ENCODE peak calls at places on chromosomes 3 and 15, in nine cellular contexts. M is colonic mucosa, Z is mesothelial cell of epicardium, F is cardiac muscle cell, T is BJ, G is endothelial cell, Q is fibroblast of mammary gland, K is neural progenitor cell, P is dorsolateral prefrontal cortex. X is an unnamed sample.

GRCh38 chr15:58229297-58229768 is 91.2 kb downstream of the AQP9 start:
- DNase-seq in M (no peak), Z (no peak), F (peak), T (no peak), G (no peak), Q (peak), K (peak), P (no peak), X (no peak)

GRCh38 chr3:150352931-150353330 is 55.2 kb upstream of the TSC22D2 start:
- DNase-seq in M (no peak), Z (no peak), F (no peak), T (no peak), G (no peak), Q (no peak), K (no peak), P (no peak), X (no peak)

GRCh38 chr15:38687340-38687739 is 122.7 kb upstream of the RASGRP1 start:
- DNase-seq in M (no peak), Z (no peak), F (peak), T (no peak), G (no peak), Q (peak), K (no peak), P (no peak), X (no peak)

GRCh38 chr3:102083469-102083868 is 234.2 kb downstream of the NFKBIZ start:
- DNase-seq in M (peak), Z (no peak), F (no peak), T (no peak), G (no peak), Q (no peak), K (no peak), P (no peak), X (no peak)

GRCh38 chr3:155106059-155106458 is 25.9 kb downstream of the MME start:
- DNase-seq in M (no peak), Z (no peak), F (no peak), T (no peak), G (no peak), Q (peak), K (no peak), P (no peak), X (no peak)

GRCh38 chr3:152213086-152213674 is 55.5 kb upstream of the MBNL1 start:
- DNase-seq in M (no peak), Z (no peak), F (peak), T (no peak), G (no peak), Q (no peak), K (no peak), P (no peak), X (peak)

GRCh38 chr3:106811376-106811775 is 565.9 kb upstream of the CCDC54 start:
- DNase-seq in M (no peak), Z (no peak), F (peak), T (no peak), G (no peak), Q (peak), K (no peak), P (no peak), X (peak)

GRCh38 chr15:98451268-98451667 is 197.1 kb upstream of the IGF1R start:
- DNase-seq in M (no peak), Z (no peak), F (no peak), T (no peak), G (no peak), Q (no peak), K (no peak), P (no peak), X (no peak)

GRCh38 chr3:193874512-193874911 is 261.4 kb upstream of the HES1 start:
- DNase-seq in M (no peak), Z (no peak), F (no peak), T (no peak), G (no peak), Q (no peak), K (no peak), P (no peak), X (peak)

GRCh38 chr3:73490453-73491311 is 134.1 kb downstream of the PDZRN3 start:
- DNase-seq in M (no peak), Z (no peak), F (peak), T (no peak), G (no peak), Q (peak), K (no peak), P (no peak), X (no peak)

GRCh38 chr3:122183521-122183892 is at the start of gene CASR:
- DNase-seq in M (no peak), Z (no peak), F (peak), T (no peak), G (peak), Q (no peak), K (peak), P (no peak), X (no peak)

GRCh38 chr3:50189274-50189673 is 2.1 kb upstream of the GNAT1 start:
- DNase-seq in M (peak), Z (peak), F (peak), T (no peak), G (peak), Q (peak), K (peak), P (peak), X (peak)

GRCh38 chr3:183984749-183985729 is 32.6 kb downstream of the ABCC5 start:
- DNase-seq in M (no peak), Z (no peak), F (no peak), T (no peak), G (no peak), Q (no peak), K (no peak), P (no peak), X (no peak)

GRCh38 chr3:130925628-130926027 is 31.7 kb downstream of the ATP2C1 start:
- DNase-seq in M (no peak), Z (no peak), F (peak), T (no peak), G (no peak), Q (peak), K (no peak), P (no peak), X (peak)

GRCh38 chr15:66187271-66187670 is 66.3 kb downstream of the MEGF11 start:
- DNase-seq in M (no peak), Z (no peak), F (peak), T (no peak), G (no peak), Q (no peak), K (no peak), P (no peak), X (peak)

GRCh38 chr3:190747566-190747965 is 114.9 kb downstream of the GMNC start:
- DNase-seq in M (no peak), Z (no peak), F (peak), T (no peak), G (no peak), Q (no peak), K (no peak), P (no peak), X (no peak)

GRCh38 chr3:108554913-108555571 is 34.2 kb downstream of the CIP2A start:
- DNase-seq in M (no peak), Z (no peak), F (no peak), T (no peak), G (no peak), Q (no peak), K (peak), P (no peak), X (no peak)

GRCh38 chr3:49013738-49014660 is 4.4 kb downstream of the DALRD3 start:
- DNase-seq in M (peak), Z (no peak), F (peak), T (no peak), G (peak), Q (peak), K (no peak), P (no peak), X (peak)

GRCh38 chr3:150681037-150681436 is 22.7 kb downstream of the ERICH6 start:
- DNase-seq in M (no peak), Z (no peak), F (no peak), T (no peak), G (no peak), Q (no peak), K (no peak), P (no peak), X (no peak)

GRCh38 chr3:125212509-125213372 is at the start of gene SLC12A8:
- DNase-seq in M (peak), Z (peak), F (no peak), T (no peak), G (no peak), Q (no peak), K (peak), P (no peak), X (peak)

GRCh38 chr3:196163687-196164493 is 47.3 kb downstream of the ZDHHC19 start:
- DNase-seq in M (no peak), Z (no peak), F (peak), T (no peak), G (no peak), Q (peak), K (no peak), P (no peak), X (peak)

GRCh38 chr15:76199106-76200082 is 111.9 kb downstream of the ETFA start:
- DNase-seq in M (no peak), Z (no peak), F (peak), T (no peak), G (no peak), Q (peak), K (no peak), P (no peak), X (peak)

GRCh38 chr3:133812872-133813271 is 7.3 kb downstream of the SRPRB start:
- DNase-seq in M (no peak), Z (no peak), F (peak), T (no peak), G (no peak), Q (peak), K (no peak), P (no peak), X (no peak)

GRCh38 chr3:27307566-27307965 is 61.6 kb downstream of the NEK10 start:
- DNase-seq in M (no peak), Z (no peak), F (no peak), T (no peak), G (no peak), Q (no peak), K (no peak), P (no peak), X (no peak)

GRCh38 chr15:70160803-70161565 is 63.3 kb upstream of the TLE3 start:
- DNase-seq in M (no peak), Z (no peak), F (no peak), T (no peak), G (no peak), Q (no peak), K (no peak), P (no peak), X (no peak)

GRCh38 chr3:71109241-71109976 is 474.1 kb downstream of the FOXP1 start:
- DNase-seq in M (no peak), Z (no peak), F (peak), T (no peak), G (no peak), Q (peak), K (no peak), P (no peak), X (peak)

GRCh38 chr15:66743703-66744536 is 41.9 kb downstream of the SMAD6 start:
- DNase-seq in M (no peak), Z (no peak), F (peak), T (no peak), G (peak), Q (no peak), K (no peak), P (no peak), X (no peak)

GRCh38 chr15:38054488-38054887 is 120.0 kb downstream of the TMCO5A start:
- DNase-seq in M (no peak), Z (no peak), F (peak), T (peak), G (no peak), Q (peak), K (no peak), P (no peak), X (peak)

GRCh38 chr3:73624363-73625123 is at the start of gene PDZRN3:
- DNase-seq in M (peak), Z (peak), F (peak), T (no peak), G (peak), Q (peak), K (peak), P (peak), X (no peak)

GRCh38 chr3:33146791-33147445 is 33.1 kb downstream of the CRTAP start:
- DNase-seq in M (no peak), Z (no peak), F (peak), T (no peak), G (no peak), Q (peak), K (no peak), P (no peak), X (peak)

GRCh38 chr3:180595536-180595935 is 6.4 kb upstream of the TTC14 start:
- DNase-seq in M (no peak), Z (no peak), F (no peak), T (no peak), G (no peak), Q (no peak), K (no peak), P (no peak), X (no peak)

GRCh38 chr3:180590396-180590795 is 11.6 kb upstream of the TTC14 start:
- DNase-seq in M (no peak), Z (no peak), F (no peak), T (no peak), G (no peak), Q (no peak), K (no peak), P (no peak), X (no peak)

GRCh38 chr3:180600473-180600872 is 1.5 kb upstream of the TTC14 start:
- DNase-seq in M (no peak), Z (no peak), F (no peak), T (no peak), G (no peak), Q (no peak), K (no peak), P (no peak), X (no peak)

DNA sequence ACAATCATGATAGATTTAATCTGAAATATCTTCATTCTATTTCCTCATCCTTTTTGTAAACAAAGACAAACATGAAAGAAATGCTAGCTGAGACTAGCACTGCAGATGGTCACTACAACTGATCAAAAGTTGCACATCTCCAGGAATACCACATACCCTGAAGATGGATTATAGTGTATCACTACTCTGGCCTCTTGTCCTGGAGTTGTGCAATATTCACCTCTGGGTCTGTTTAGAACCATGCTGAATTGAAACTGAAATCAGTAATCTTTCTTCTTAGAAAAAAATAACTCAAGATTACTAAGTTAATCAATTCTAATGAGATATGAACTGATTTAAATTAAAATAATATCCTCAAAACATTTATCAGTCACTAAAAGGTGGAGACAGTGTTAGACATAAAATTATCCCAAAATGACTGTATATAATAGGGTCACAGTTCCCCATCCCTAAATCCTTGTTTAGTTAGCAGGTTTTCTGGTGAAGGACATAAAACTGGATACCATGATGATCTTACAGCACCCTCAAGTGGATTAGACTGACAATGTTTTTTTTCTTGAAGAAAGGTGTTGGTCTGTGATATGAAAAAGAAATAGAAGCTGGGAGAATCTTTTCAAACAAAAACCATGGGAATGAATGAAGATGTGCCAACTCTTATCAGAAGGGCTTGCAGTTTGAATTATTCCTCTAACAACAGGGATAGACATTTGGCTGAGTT is 7.2 kb upstream of the TTC14 start:
- DNase-seq in M (no peak), Z (no peak), F (peak), T (no peak), G (no peak), Q (peak), K (peak), P (no peak), X (peak)
- TF ChIP-seq CTCF in M (no peak), Z (no peak), F (peak), T (peak), G (peak), Q (peak), K (peak), P (peak), X (peak)

GRCh38 chr3:15797600-15798303 is at the start of gene ANKRD28:
- DNase-seq in M (peak), Z (no peak), F (peak), T (peak), G (peak), Q (peak), K (peak), P (no peak), X (peak)
- TF ChIP-seq CTCF in M (peak), Z (peak), F (peak), T (peak), G (no peak), Q (peak), K (peak), P (peak), X (peak)

GRCh38 chr3:180085122-180085710 is 48.5 kb upstream of the PEX5L start:
- DNase-seq in M (no peak), Z (no peak), F (no peak), T (no peak), G (no peak), Q (no peak), K (no peak), P (no peak), X (peak)
- TF ChIP-seq CTCF in M (no peak), Z (no peak), F (no peak), T (no peak), G (no peak), Q (no peak), K (no peak), P (no peak), X (peak)

GRCh38 chr15:56425276-56425675 is 39.7 kb downstream of the MNS1 start:
- DNase-seq in M (no peak), Z (no peak), F (no peak), T (no peak), G (no peak), Q (no peak), K (no peak), P (no peak), X (no peak)

GRCh38 chr15:56432304-56432703 is 32.6 kb downstream of the MNS1 start:
- DNase-seq in M (no peak), Z (no peak), F (no peak), T (no peak), G (no peak), Q (no peak), K (no peak), P (no peak), X (no peak)

GRCh38 chr15:56425976-56426375 is 39.0 kb downstream of the MNS1 start:
- DNase-seq in M (no peak), Z (no peak), F (no peak), T (no peak), G (no peak), Q (no peak), K (no peak), P (no peak), X (no peak)

DNA sequence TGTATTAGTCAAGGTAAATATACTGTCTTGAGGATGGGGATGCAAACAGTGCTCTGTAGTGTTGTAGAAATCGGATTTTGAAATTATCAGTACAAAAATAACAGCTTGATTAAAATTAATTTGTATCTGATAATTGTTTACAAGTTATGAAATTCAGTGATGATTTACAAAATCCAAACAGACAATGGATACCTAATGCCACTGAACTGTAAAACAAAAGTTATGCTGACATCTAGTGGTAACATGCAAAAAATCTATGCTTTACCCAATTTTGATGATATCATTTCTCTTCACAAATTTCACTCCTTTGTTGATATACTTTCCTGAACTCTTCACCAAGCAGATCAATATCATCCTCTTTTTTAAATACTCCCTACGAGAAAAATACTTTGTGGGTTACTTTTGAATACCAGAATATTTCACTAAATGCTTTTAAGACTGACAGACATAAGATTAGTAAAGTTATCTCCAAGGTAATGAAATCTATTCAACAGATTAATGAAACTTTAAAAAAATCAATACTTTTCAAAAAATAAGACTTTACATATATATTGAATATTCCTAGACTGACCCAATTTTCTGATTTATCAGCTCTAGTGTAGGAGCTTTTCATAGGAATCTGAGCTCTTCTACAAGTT is 36.0 kb downstream of the MNS1 start:
- DNase-seq in M (no peak), Z (no peak), F (peak), T (no peak), G (no peak), Q (peak), K (peak), P (no peak), X (peak)
- TF ChIP-seq CTCF in M (peak), Z (peak), F (peak), T (peak), G (peak), Q (peak), K (peak), P (peak), X (peak)

GRCh38 chr3:58249358-58250092 is 11.9 kb downstream of the ABHD6 start:
- DNase-seq in M (peak), Z (no peak), F (peak), T (no peak), G (no peak), Q (peak), K (peak), P (no peak), X (no peak)
- TF ChIP-seq CTCF in M (no peak), Z (no peak), F (peak), T (no peak), G (no peak), Q (peak), K (peak), P (no peak), X (no peak)

GRCh38 chr3:47870156-47870555 is 67.2 kb downstream of the DHX30 start:
- DNase-seq in M (no peak), Z (no peak), F (no peak), T (no peak), G (no peak), Q (no peak), K (no peak), P (no peak), X (no peak)
- TF ChIP-seq CTCF in M (no peak), Z (no peak), F (no peak), T (no peak), G (no peak), Q (no peak), K (no peak), P (no peak), X (no peak)

GRCh38 chr3:129317014-129317771 is 38.5 kb downstream of the HMCES start:
- DNase-seq in M (no peak), Z (no peak), F (no peak), T (no peak), G (no peak), Q (no peak), K (no peak), P (no peak), X (no peak)

GRCh38 chr3:129317876-129318275 is 39.2 kb downstream of the HMCES start:
- DNase-seq in M (no peak), Z (no peak), F (no peak), T (no peak), G (no peak), Q (no peak), K (no peak), P (no peak), X (no peak)

GRCh38 chr3:129315386-129315991 is 36.8 kb downstream of the HMCES start:
- DNase-seq in M (peak), Z (peak), F (peak), T (no peak), G (no peak), Q (no peak), K (peak), P (no peak), X (peak)

GRCh38 chr3:129314757-129315385 is 36.2 kb downstream of the HMCES start:
- DNase-seq in M (peak), Z (peak), F (peak), T (peak), G (peak), Q (peak), K (peak), P (peak), X (peak)

DNA sequence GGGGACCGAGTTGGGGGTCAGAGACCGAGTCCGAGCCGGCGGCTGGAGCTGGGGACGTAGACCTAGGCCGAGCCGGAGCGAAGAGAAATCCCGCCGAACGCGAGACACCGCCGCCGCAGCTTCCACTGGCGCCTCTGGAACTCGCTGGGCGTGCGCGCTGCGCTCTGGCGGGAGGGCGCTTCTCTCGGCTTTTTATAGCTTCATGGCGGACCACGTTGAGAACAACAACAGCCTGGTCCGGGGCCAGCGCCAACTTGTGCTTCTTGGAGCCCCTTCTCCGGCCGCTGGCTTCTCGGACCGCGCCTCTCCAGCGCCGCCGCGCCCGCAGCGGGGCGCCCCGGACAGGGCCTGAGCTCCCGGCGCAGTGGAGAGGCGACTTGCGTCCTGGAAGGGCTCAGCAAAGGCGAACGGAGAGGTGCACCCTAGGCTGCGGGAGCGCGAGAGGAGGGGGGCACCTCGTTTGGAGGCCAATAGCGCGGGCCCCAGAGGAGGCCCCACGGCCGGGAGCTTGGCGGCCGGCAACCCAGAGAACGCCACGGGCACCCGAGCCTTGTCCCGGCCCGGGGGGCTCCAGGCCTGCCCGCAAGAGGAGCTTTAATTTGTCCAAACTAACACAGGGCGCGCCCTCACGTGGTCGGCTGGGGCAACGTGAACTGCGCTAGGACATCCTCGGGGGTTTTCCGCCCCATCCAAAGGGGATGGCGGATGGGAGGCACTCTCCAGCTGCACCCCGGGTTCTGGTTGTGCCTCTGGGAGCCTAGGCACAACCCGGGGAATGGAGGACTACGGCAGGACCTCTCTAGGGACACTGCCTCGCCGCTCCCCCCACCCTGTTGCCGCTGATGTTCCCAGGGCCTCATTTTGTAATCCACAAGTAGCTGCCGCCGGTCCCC is 37.7 kb downstream of the HMCES start:
- DNase-seq in M (peak), Z (peak), F (peak), T (no peak), G (peak), Q (peak), K (peak), P (peak), X (peak)
- TF ChIP-seq CTCF in M (peak), Z (peak), F (peak), T (peak), G (no peak), Q (peak), K (peak), P (peak), X (peak)

X was measured in MCF 10A.